ENCODE peak calls at places on chromosomes 7 and 10, in ten cellular contexts. Z is mesenchymal stem cell; W is cerebellar cortex; L is NCI-H1105; X is stimulated activated CD4-positive, alpha-beta T cell treated with anti-CD3 and anti-CD28 coated beads, Interleukin-1b, Interleukin-23, amount 100 ng/mL, for 4 hours; K is stomach; F is AG10803; H is naive thymus-derived CD8-positive, alpha-beta T cell; Y is tibial artery; O is kidney glomerular epithelial cell. I is an unnamed sample.

GRCh38 chr7:5665106-5666025 is 116.1 kb downstream of the RNF216 start:
- DNase-seq in W (peak), K (peak), H (peak), Y (peak), L (peak), X (peak), O (peak), F (peak), Z (peak), I (peak)

GRCh38 chr10:34581871-34582532 is 233.1 kb downstream of the PARD3 start:
- DNase-seq in X (no peak), Z (peak), Y (no peak), F (peak), H (no peak), L (no peak), W (peak), K (no peak), O (peak), I (no peak)

GRCh38 chr7:646951-647350 is 79.5 kb upstream of the DNAAF5 start:
- DNase-seq in Y (no peak), Z (no peak), X (no peak), H (no peak), O (no peak), L (no peak), F (no peak), K (no peak), W (no peak), I (no peak)

GRCh38 chr10:47349516-47349915 is 1.4 kb downstream of the RBP3 start:
- DNase-seq in Z (no peak), W (no peak), L (no peak), K (no peak), Y (peak), O (no peak), F (no peak), X (no peak), H (no peak), I (no peak)

GRCh38 chr7:107147464-107148214 is 21.2 kb upstream of the HBP1 start:
- DNase-seq in O (peak), F (peak), X (no peak), Z (peak), W (peak), H (peak), Y (no peak), K (no peak), L (no peak), I (no peak)

GRCh38 chr7:157035302-157035701 is 24.8 kb upstream of the MNX1 start:
- DNase-seq in F (no peak), Y (no peak), L (no peak), O (no peak), W (no peak), K (no peak), Z (no peak), H (no peak), X (no peak), I (no peak)

GRCh38 chr7:122337011-122337410 is 32.5 kb upstream of the FEZF1 start:
- DNase-seq in Z (no peak), X (no peak), K (no peak), O (no peak), L (peak), W (peak), F (no peak), Y (no peak), H (no peak), I (no peak)

GRCh38 chr7:13262929-13263530 is 575.6 kb downstream of the ARL4A start:
- DNase-seq in O (peak), X (no peak), H (no peak), L (peak), F (peak), K (no peak), Z (peak), Y (no peak), W (peak), I (no peak)

GRCh38 chr7:20790273-20790842 is 3.7 kb upstream of the SP8 start:
- DNase-seq in Y (no peak), X (no peak), H (no peak), K (no peak), Z (no peak), W (no peak), L (no peak), O (no peak), F (no peak), I (no peak)

GRCh38 chr7:149199234-149199990 is 4.1 kb downstream of the ZNF282 start:
- DNase-seq in Y (peak), L (no peak), K (no peak), Z (no peak), F (no peak), H (no peak), W (no peak), O (no peak), X (no peak), I (no peak)

GRCh38 chr10:77504870-77505257 is 132.7 kb downstream of the KCNMA1 start:
- DNase-seq in Z (peak), L (no peak), O (peak), Y (peak), X (no peak), W (no peak), K (no peak), H (no peak), F (no peak), I (no peak)